ENCODE peak calls at places on chromosomes 1 and 21, in five cellular contexts. P is CD8-positive, alpha-beta T cell; F is esophagus squamous epithelium; A is ovary; T is PC-3. C is an unnamed sample.
A peak's percentile ranks its signal among the peaks of the same experiment; 100 is the strongest.

GRCh38 chr1:27382950-27383627 is at the start of gene CD164L2:
- DNase-seq in P (no peak), F (no peak), A (no peak), T (peak; percentile 54), C (no peak)

GRCh38 chr1:46687910-46688509 is 16.4 kb downstream of the TEX38 start:
- DNase-seq in P (no peak), F (no peak), A (no peak), T (no peak), C (no peak)

GRCh38 chr1:65558215-65558614 is 137.7 kb downstream of the LEPR start:
- DNase-seq in P (no peak), F (no peak), A (no peak), T (no peak), C (no peak)

GRCh38 chr1:235018161-235018560 is 110.5 kb downstream of the TOMM20 start:
- DNase-seq in P (no peak), F (no peak), A (no peak), T (peak; percentile 93), C (no peak)

GRCh38 chr1:77126309-77126708 is 92.9 kb downstream of the PIGK start:
- DNase-seq in P (no peak), F (no peak), A (peak; percentile 37), T (peak; percentile 79), C (no peak)

GRCh38 chr1:10867138-10867721 is 70.8 kb upstream of the CASZ1 start:
- DNase-seq in P (peak; percentile 49), F (no peak), A (peak; percentile 64), T (peak; percentile 69), C (no peak)

GRCh38 chr1:175073054-175073453 is 5.4 kb downstream of the TNN start:
- DNase-seq in P (no peak), F (no peak), A (no peak), T (no peak), C (no peak)

GRCh38 chr1:227885648-227886502 is 61.9 kb downstream of the WNT9A start:
- DNase-seq in P (no peak), F (no peak), A (peak; percentile 80), T (peak; percentile 97), C (no peak)

GRCh38 chr21:32248616-32249550 is 30.0 kb downstream of the MIS18A start:
- DNase-seq in P (no peak), F (no peak), A (no peak), T (no peak), C (no peak)

GRCh38 chr1:115127539-115127938 is 38.2 kb upstream of the TSPAN2 start:
- DNase-seq in P (no peak), F (no peak), A (no peak), T (no peak), C (no peak)

GRCh38 chr1:36134031-36134430 is 9.0 kb upstream of the COL8A2 start:
- DNase-seq in P (no peak), F (no peak), A (no peak), T (no peak), C (no peak)

GRCh38 chr1:21865943-21866628 is 54.0 kb downstream of the LDLRAD2 start:
- DNase-seq in P (no peak), F (no peak), A (no peak), T (no peak), C (no peak)

GRCh38 chr1:21042920-21043605 is 133.6 kb downstream of the EIF4G3 start:
- DNase-seq in P (no peak), F (no peak), A (no peak), T (no peak), C (no peak)

GRCh38 chr1:235595079-235595478 is 54.5 kb downstream of the GNG4 start:
- DNase-seq in P (no peak), F (no peak), A (no peak), T (no peak), C (no peak)

GRCh38 chr1:59367269-59368006 is 70.5 kb downstream of the FGGY start:
- DNase-seq in P (no peak), F (no peak), A (peak; percentile 84), T (no peak), C (peak; percentile 8)

GRCh38 chr1:216447898-216448568 is 24.8 kb upstream of the USH2A start:
- DNase-seq in P (no peak), F (no peak), A (no peak), T (peak; percentile 93), C (no peak)

GRCh38 chr1:113579256-113580018 is 179.8 kb downstream of the PHTF1 start:
- DNase-seq in P (no peak), F (no peak), A (no peak), T (peak; percentile 19), C (no peak)

GRCh38 chr1:30515746-30516504 is 207.5 kb downstream of the MATN1 start:
- DNase-seq in P (no peak), F (no peak), A (no peak), T (no peak), C (no peak)

GRCh38 chr1:77625250-77625649 is 57.2 kb downstream of the ZZZ3 start:
- DNase-seq in P (no peak), F (no peak), A (no peak), T (peak; percentile 8), C (no peak)

GRCh38 chr1:94382163-94382562 is 36.0 kb upstream of the ABCD3 start:
- DNase-seq in P (no peak), F (no peak), A (no peak), T (no peak), C (no peak)

GRCh38 chr1:57897581-57897980 is 473.7 kb upstream of the DAB1 start:
- DNase-seq in P (no peak), F (no peak), A (no peak), T (no peak), C (no peak)

GRCh38 chr1:68409426-68409825 is 40.3 kb downstream of the RPE65 start:
- DNase-seq in P (no peak), F (no peak), A (no peak), T (no peak), C (no peak)

GRCh38 chr1:196355206-196355786 is 252.9 kb downstream of the KCNT2 start:
- DNase-seq in P (no peak), F (no peak), A (peak; percentile 16), T (peak; percentile 33), C (no peak)

GRCh38 chr1:86764523-86764922 is 60.1 kb downstream of the SH3GLB1 start:
- DNase-seq in P (no peak), F (no peak), A (no peak), T (no peak), C (no peak)

GRCh38 chr1:66315675-66316074 is 218.3 kb upstream of the SGIP1 start:
- DNase-seq in P (no peak), F (no peak), A (no peak), T (peak; percentile 81), C (no peak)

GRCh38 chr1:55580845-55581332 is 365.7 kb upstream of the USP24 start:
- DNase-seq in P (no peak), F (no peak), A (peak; percentile 47), T (peak; percentile 82), C (no peak)

GRCh38 chr21:14306143-14306907 is 76.6 kb downstream of the HSPA13 start:
- DNase-seq in P (no peak), F (no peak), A (no peak), T (peak; percentile 51), C (no peak)

GRCh38 chr1:212152308-212152693 is 116.8 kb downstream of the DTL start:
- DNase-seq in P (no peak), F (no peak), A (no peak), T (no peak), C (no peak)

GRCh38 chr1:25694591-25695007 is 78.0 kb downstream of the MAN1C1 start:
- DNase-seq in P (no peak), F (no peak), A (no peak), T (no peak), C (no peak)

GRCh38 chr1:76867342-76868130 is at the start of gene ST6GALNAC5:
- DNase-seq in P (no peak), F (no peak), A (peak; percentile 28), T (peak; percentile 16), C (no peak)

GRCh38 chr1:173827611-173828010 is 2.9 kb upstream of the CENPL start:
- DNase-seq in P (no peak), F (no peak), A (no peak), T (peak; percentile 84), C (no peak)
- H3K36me3 ChIP-seq in P (no peaks in the 10 kb centered on the region), F (no peaks in the 10 kb centered on the region), A (no peaks in the 10 kb centered on the region), T (peaks cover 14% of the 10 kb centered on the region), C (no peaks in the 10 kb centered on the region)

GRCh38 chr1:54404939-54405880 is 984 bp downstream of the SSBP3 start:
- DNase-seq in P (no peak), F (no peak), A (no peak), T (peak; percentile 18), C (no peak)
- H3K4me1 ChIP-seq in P (peaks cover 68% of the 10 kb centered on the region), F (peaks cover 35% of the 10 kb centered on the region), A (peaks cover 28% of the 10 kb centered on the region), T (peaks cover 38% of the 10 kb centered on the region), C (peaks cover 26% of the 10 kb centered on the region)

GRCh38 chr1:198350456-198350855 is 190.0 kb downstream of the ATP6V1G3 start:
- DNase-seq in P (no peak), F (no peak), A (no peak), T (no peak), C (no peak)
- TF ChIP-seq CTCF in P (no peak), F (no peak), A (no peak), T (peak; percentile 44), C (no peak)

DNA sequence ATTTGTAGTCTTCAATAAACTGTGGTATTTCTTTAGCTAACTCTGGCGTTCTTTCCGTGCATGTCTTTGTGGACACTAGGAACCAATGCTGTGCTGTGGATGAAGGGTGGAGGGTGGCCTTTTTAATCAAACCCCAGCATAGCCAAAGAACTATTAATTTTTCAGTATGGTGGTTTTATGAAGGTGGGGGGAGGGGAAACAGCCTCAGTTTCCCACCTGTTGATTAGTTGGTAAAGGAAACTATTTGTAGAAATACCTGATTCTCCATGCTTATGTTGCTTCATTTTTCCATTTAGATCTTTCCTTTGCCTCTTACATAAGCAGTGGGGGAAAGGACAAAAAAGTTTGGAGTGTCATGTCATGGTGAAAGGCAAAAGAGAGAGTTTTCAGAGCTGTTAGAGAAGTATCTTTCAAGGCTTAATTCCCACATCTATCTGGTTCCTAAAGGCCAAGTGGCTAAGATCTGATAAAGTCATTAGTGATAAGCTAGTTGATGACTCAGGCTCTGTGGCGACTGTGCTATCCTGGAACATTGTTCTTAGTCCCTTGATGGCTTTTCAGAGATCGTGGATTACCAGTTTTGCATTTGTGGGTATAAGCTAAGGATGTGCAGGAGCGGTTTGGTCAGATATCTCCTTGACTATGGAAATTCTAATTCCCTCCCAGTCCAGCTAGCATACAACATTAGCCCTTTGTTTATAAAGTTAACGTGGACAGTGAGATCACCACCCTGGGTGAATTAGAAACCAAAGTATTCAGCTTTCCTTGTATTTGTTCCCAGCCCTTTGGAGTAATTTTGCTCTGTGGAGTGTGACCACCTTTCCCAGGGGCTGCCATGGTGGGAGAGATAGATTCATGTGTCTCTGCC is 8.7 kb upstream of the HAX1 start:
- DNase-seq in P (no peak), F (no peak), A (no peak), T (no peak), C (no peak)
- H3K36me3 ChIP-seq in P (peaks cover 34% of the 10 kb centered on the region), F (peaks cover 50% of the 10 kb centered on the region), A (no peaks in the 10 kb centered on the region), T (peaks cover 70% of the 10 kb centered on the region), C (peaks cover 63% of the 10 kb centered on the region)